ENCODE peak calls at places on chromosomes 6 and 20, in four cellular contexts. One of them, this sample, is unnamed.

GRCh38 chr20:5316188-5317158 is at the start of gene PROKR2:
- DNase-seq in lower lobe of right lung: peak; percentile 42
- DNase-seq in lung: no peak
- DNase-seq in cardiac fibroblast: peak; percentile 2
- DNase-seq in this sample: no peak

GRCh38 chr20:57030611-57031600 is 235.5 kb downstream of the BMP7 start:
- DNase-seq in lower lobe of right lung: no peak
- DNase-seq in lung: no peak
- DNase-seq in cardiac fibroblast: no peak
- DNase-seq in this sample: no peak

GRCh38 chr6:166592818-166593217 is 6.3 kb upstream of the RAMACL start:
- DNase-seq in cardiac fibroblast: peak; percentile 87
- DNase-seq in lower lobe of right lung: no peak
- DNase-seq in lung: no peak
- DNase-seq in this sample: peak; percentile 53

GRCh38 chr6:151647871-151648639 is 154.2 kb downstream of the CCDC170 start:
- DNase-seq in lower lobe of right lung: no peak
- DNase-seq in lung: no peak
- DNase-seq in cardiac fibroblast: peak; percentile 16
- DNase-seq in this sample: peak; percentile 4

GRCh38 chr6:109513571-109514071 is 30.6 kb upstream of the ZBTB24 start:
- DNase-seq in lung: no peak
- DNase-seq in lower lobe of right lung: no peak
- DNase-seq in cardiac fibroblast: peak; percentile 79
- DNase-seq in this sample: peak; percentile 93

GRCh38 chr6:127267742-127268588 is 1.3 kb downstream of the RNF146 start:
- DNase-seq in lower lobe of right lung: no peak
- DNase-seq in cardiac fibroblast: peak; percentile 30
- DNase-seq in lung: no peak
- DNase-seq in this sample: peak; percentile 15

GRCh38 chr6:158174514-158174913 is 6.4 kb downstream of the GTF2H5 start:
- DNase-seq in cardiac fibroblast: peak; percentile 96
- DNase-seq in lower lobe of right lung: no peak
- DNase-seq in lung: no peak
- DNase-seq in this sample: peak; percentile 95

GRCh38 chr20:45965169-45966002 is 6.6 kb downstream of the ZNF335 start:
- DNase-seq in lower lobe of right lung: peak; percentile 37
- DNase-seq in cardiac fibroblast: no peak
- DNase-seq in lung: no peak
- DNase-seq in this sample: no peak

GRCh38 chr6:126266664-126267063 is 73.3 kb upstream of the CENPW start:
- DNase-seq in lung: no peak
- DNase-seq in cardiac fibroblast: no peak
- DNase-seq in lower lobe of right lung: no peak
- DNase-seq in this sample: peak; percentile 17

GRCh38 chr20:34043025-34043424 is 49.3 kb downstream of the RALY start:
- DNase-seq in lung: no peak
- DNase-seq in lower lobe of right lung: no peak
- DNase-seq in cardiac fibroblast: no peak
- DNase-seq in this sample: no peak

GRCh38 chr6:30583921-30584320 is 12.7 kb downstream of the ABCF1 start:
- DNase-seq in lung: no peak
- DNase-seq in lower lobe of right lung: no peak
- DNase-seq in cardiac fibroblast: no peak
- DNase-seq in this sample: no peak

GRCh38 chr6:118284736-118285360 is 263.2 kb upstream of the PLN start:
- DNase-seq in cardiac fibroblast: peak; percentile 39
- DNase-seq in lung: no peak
- DNase-seq in lower lobe of right lung: no peak
- DNase-seq in this sample: peak; percentile 51

GRCh38 chr20:11242320-11242719 is 568.5 kb upstream of the JAG1 start:
- DNase-seq in lower lobe of right lung: no peak
- DNase-seq in lung: no peak
- DNase-seq in cardiac fibroblast: no peak
- DNase-seq in this sample: no peak

GRCh38 chr20:38272961-38273360 is 12.4 kb upstream of the KIAA1755 start:
- DNase-seq in lower lobe of right lung: no peak
- DNase-seq in lung: no peak
- DNase-seq in cardiac fibroblast: peak; percentile 82
- DNase-seq in this sample: peak; percentile 62

GRCh38 chr6:166623318-166623717 is 3.7 kb downstream of the RPS6KA2 start:
- DNase-seq in cardiac fibroblast: peak; percentile 51
- DNase-seq in lung: peak; percentile 65
- DNase-seq in lower lobe of right lung: no peak
- DNase-seq in this sample: peak; percentile 40

GRCh38 chr20:62860924-62861691 is 514 bp downstream of the TCFL5 start:
- DNase-seq in lower lobe of right lung: no peak
- DNase-seq in lung: no peak
- DNase-seq in cardiac fibroblast: no peak
- DNase-seq in this sample: no peak

GRCh38 chr6:118565317-118565960 is 17.3 kb downstream of the PLN start:
- DNase-seq in lower lobe of right lung: no peak
- DNase-seq in cardiac fibroblast: no peak
- DNase-seq in lung: no peak
- DNase-seq in this sample: no peak

GRCh38 chr6:20479075-20479871 is 55.0 kb upstream of the CDKAL1 start:
- DNase-seq in lower lobe of right lung: no peak
- DNase-seq in cardiac fibroblast: no peak
- DNase-seq in lung: no peak
- DNase-seq in this sample: no peak

GRCh38 chr6:42898891-42899361 is 16.9 kb upstream of the PTCRA start:
- DNase-seq in lung: peak; percentile 74
- DNase-seq in lower lobe of right lung: peak; percentile 63
- DNase-seq in cardiac fibroblast: peak; percentile 83
- DNase-seq in this sample: peak; percentile 73

GRCh38 chr6:35757461-35758123 is 18.8 kb upstream of the CLPSL2 start:
- DNase-seq in lung: no peak
- DNase-seq in lower lobe of right lung: no peak
- DNase-seq in cardiac fibroblast: peak; percentile 56
- DNase-seq in this sample: peak; percentile 70

GRCh38 chr6:129875610-129876515 is 14.7 kb upstream of the TMEM244 start:
- DNase-seq in lower lobe of right lung: no peak
- DNase-seq in cardiac fibroblast: no peak
- DNase-seq in lung: no peak
- DNase-seq in this sample: no peak

GRCh38 chr20:47875302-47876025 is 90.2 kb upstream of the SULF2 start:
- DNase-seq in cardiac fibroblast: no peak
- DNase-seq in lower lobe of right lung: no peak
- DNase-seq in lung: no peak
- DNase-seq in this sample: peak; percentile 50

GRCh38 chr6:139060332-139060731 is 31.8 kb downstream of the ABRACL start:
- DNase-seq in cardiac fibroblast: peak; percentile 73
- DNase-seq in lower lobe of right lung: no peak
- DNase-seq in lung: no peak
- DNase-seq in this sample: peak; percentile 74

GRCh38 chr6:41713161-41713649 is 22.2 kb downstream of the TFEB start:
- DNase-seq in cardiac fibroblast: peak; percentile 57
- DNase-seq in lung: peak; percentile 62
- DNase-seq in lower lobe of right lung: peak; percentile 76
- DNase-seq in this sample: peak; percentile 37

GRCh38 chr6:33019358-33019757 is 10.0 kb upstream of the HLA-DOA start:
- DNase-seq in lower lobe of right lung: no peak
- DNase-seq in cardiac fibroblast: no peak
- DNase-seq in lung: no peak
- DNase-seq in this sample: no peak

GRCh38 chr6:139597781-139598368 is 223.4 kb upstream of the CITED2 start:
- DNase-seq in lung: peak; percentile 59
- DNase-seq in cardiac fibroblast: peak; percentile 97
- DNase-seq in lower lobe of right lung: peak; percentile 58
- DNase-seq in this sample: peak; percentile 98

GRCh38 chr6:68160348-68160747 is 474.7 kb upstream of the ADGRB3 start:
- DNase-seq in cardiac fibroblast: no peak
- DNase-seq in lung: no peak
- DNase-seq in lower lobe of right lung: no peak
- DNase-seq in this sample: no peak

GRCh38 chr20:45337367-45338120 is 10.7 kb downstream of the SDC4 start:
- DNase-seq in cardiac fibroblast: peak; percentile 89
- DNase-seq in lower lobe of right lung: peak; percentile 71
- DNase-seq in lung: peak; percentile 69
- DNase-seq in this sample: peak; percentile 88

GRCh38 chr20:53104889-53105288 is 132.7 kb downstream of the TSHZ2 start:
- DNase-seq in lung: no peak
- DNase-seq in lower lobe of right lung: no peak
- DNase-seq in cardiac fibroblast: peak; percentile 5
- DNase-seq in this sample: no peak

GRCh38 chr6:35728663-35729348 is 8.0 kb upstream of the ARMC12 start:
- DNase-seq in lower lobe of right lung: peak; percentile 82
- DNase-seq in cardiac fibroblast: no peak
- DNase-seq in lung: peak; percentile 82
- DNase-seq in this sample: no peak

GRCh38 chr6:46010771-46011170 is 4.9 kb downstream of the CLIC5 start:
- DNase-seq in lower lobe of right lung: no peak
- DNase-seq in lung: no peak
- DNase-seq in cardiac fibroblast: no peak
- DNase-seq in this sample: no peak

GRCh38 chr6:7543761-7544424 is 2.4 kb downstream of the DSP start:
- DNase-seq in lower lobe of right lung: no peak
- DNase-seq in cardiac fibroblast: no peak
- DNase-seq in lung: no peak
- DNase-seq in this sample: no peak

GRCh38 chr6:36067374-36068011 is 39.9 kb downstream of the MAPK14 start:
- DNase-seq in lower lobe of right lung: no peak
- DNase-seq in lung: no peak
- DNase-seq in cardiac fibroblast: peak; percentile 30
- DNase-seq in this sample: peak; percentile 38

GRCh38 chr6:145733770-145734169 is 1.6 kb downstream of the EPM2A start:
- DNase-seq in lower lobe of right lung: no peak
- DNase-seq in cardiac fibroblast: no peak
- DNase-seq in lung: no peak
- DNase-seq in this sample: no peak

GRCh38 chr6:109998159-109998785 is 20.2 kb downstream of the GPR6 start:
- DNase-seq in cardiac fibroblast: peak; percentile 2
- DNase-seq in lung: no peak
- DNase-seq in lower lobe of right lung: no peak
- DNase-seq in this sample: peak; percentile 17

GRCh38 chr6:147707524-147707923 is 199.0 kb downstream of the SAMD5 start:
- DNase-seq in lower lobe of right lung: no peak
- DNase-seq in lung: no peak
- DNase-seq in cardiac fibroblast: no peak
- DNase-seq in this sample: no peak

DNA sequence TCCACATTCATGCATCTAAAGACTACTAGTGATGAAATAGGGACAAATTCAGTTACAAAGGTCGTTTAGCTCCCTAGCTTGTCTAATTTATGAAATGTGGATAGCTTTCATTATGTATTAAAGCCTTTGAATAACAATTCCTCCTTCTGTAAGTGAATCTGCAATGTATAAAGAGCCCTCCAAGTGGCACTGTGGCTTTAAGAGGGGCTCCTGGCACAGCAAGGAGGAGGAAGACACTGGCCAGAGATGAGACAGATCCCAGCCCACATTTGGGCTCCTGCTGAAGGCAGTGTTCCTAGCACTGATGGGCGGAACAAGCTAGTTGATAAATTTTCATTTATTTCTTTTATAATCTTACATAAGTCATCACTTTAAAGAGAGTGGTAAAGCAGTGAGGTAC is 17.6 kb upstream of the FUCA2 start:
- DNase-seq in lung: no peak
- DNase-seq in lower lobe of right lung: no peak
- DNase-seq in cardiac fibroblast: no peak
- DNase-seq in this sample: no peak
- TF ChIP-seq CTCF in lung: no peak
- TF ChIP-seq CTCF in lower lobe of right lung: no peak
- TF ChIP-seq CTCF in cardiac fibroblast: no peak
- TF ChIP-seq CTCF in this sample: no peak

GRCh38 chr6:143060354-143060805 is 309 bp upstream of the AIG1 start:
- DNase-seq in lung: peak; percentile 81
- DNase-seq in cardiac fibroblast: peak; percentile 85
- DNase-seq in lower lobe of right lung: peak; percentile 91
- DNase-seq in this sample: peak; percentile 83
- TF ChIP-seq CTCF in lung: no peak
- TF ChIP-seq CTCF in cardiac fibroblast: no peak
- TF ChIP-seq CTCF in lower lobe of right lung: no peak
- TF ChIP-seq CTCF in this sample: no peak

GRCh38 chr6:72245565-72245964 is 359.2 kb downstream of the RIMS1 start:
- DNase-seq in lower lobe of right lung: no peak
- DNase-seq in lung: no peak
- DNase-seq in cardiac fibroblast: no peak
- DNase-seq in this sample: no peak

GRCh38 chr6:72246926-72247325 is 360.6 kb downstream of the RIMS1 start:
- DNase-seq in cardiac fibroblast: no peak
- DNase-seq in lung: no peak
- DNase-seq in lower lobe of right lung: no peak
- DNase-seq in this sample: no peak

GRCh38 chr6:72248621-72249020 is 362.3 kb downstream of the RIMS1 start:
- DNase-seq in cardiac fibroblast: no peak
- DNase-seq in lower lobe of right lung: no peak
- DNase-seq in lung: no peak
- DNase-seq in this sample: no peak

DNA sequence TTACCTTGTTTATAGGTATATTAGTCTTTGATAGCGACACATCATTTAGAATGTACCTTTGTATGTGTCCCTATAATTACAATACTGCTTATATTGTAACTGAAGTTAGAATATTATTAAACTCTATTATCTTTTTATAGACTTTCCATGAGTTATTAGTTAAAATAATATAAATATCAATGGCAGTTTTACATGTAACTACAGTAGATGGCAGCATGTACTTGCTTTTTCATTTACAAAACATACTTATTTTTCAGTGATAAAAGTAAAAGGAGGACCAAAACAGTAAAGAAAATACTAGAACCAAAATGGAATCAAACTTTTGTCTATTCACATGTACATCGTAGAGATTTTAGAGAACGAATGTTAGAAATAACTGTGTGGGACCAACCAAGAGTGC is 364.3 kb downstream of the RIMS1 start:
- DNase-seq in cardiac fibroblast: peak; percentile 18
- DNase-seq in lung: no peak
- DNase-seq in lower lobe of right lung: no peak
- DNase-seq in this sample: peak; percentile 24
- TF ChIP-seq CTCF in cardiac fibroblast: no peak
- TF ChIP-seq CTCF in lung: no peak
- TF ChIP-seq CTCF in lower lobe of right lung: no peak
- TF ChIP-seq CTCF in this sample: peak; percentile 13

DNA sequence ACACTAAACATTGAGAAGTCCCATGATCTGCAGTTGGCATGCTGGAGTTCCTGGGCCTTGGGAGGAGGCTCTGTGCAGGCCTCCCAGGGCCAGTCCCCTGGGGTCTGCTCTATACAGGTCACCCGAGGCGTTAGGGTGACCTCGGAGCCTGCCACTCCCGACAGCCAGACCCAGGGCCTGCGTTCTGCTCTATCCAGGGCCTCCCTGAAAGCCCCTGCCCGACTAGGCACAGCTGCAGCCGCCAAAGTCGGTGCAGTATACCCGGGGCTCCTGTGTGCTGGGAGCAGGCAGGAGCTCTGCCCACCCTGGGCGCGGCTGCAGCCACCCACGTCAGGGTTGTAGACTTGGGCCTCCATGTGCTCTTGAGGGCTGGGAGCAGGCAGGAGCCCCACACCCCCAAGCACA is 6.3 kb upstream of the OR14J1 start:
- DNase-seq in cardiac fibroblast: no peak
- DNase-seq in lower lobe of right lung: no peak
- DNase-seq in lung: no peak
- DNase-seq in this sample: no peak
- TF ChIP-seq CTCF in cardiac fibroblast: no peak
- TF ChIP-seq CTCF in lower lobe of right lung: no peak
- TF ChIP-seq CTCF in lung: no peak
- TF ChIP-seq CTCF in this sample: no peak

This sample was measured in fibroblast of pulmonary artery.